ENCODE peak calls at places on chromosomes 1 and 21, in ten cellular contexts. One of them, this sample, is unnamed.

GRCh38 chr1:89633103-89633744 is at the start of gene LRRC8C:
- DNase-seq in esophagus squamous epithelium: no peak
- DNase-seq in H1: no peak
- DNase-seq in suprapubic skin: peak
- DNase-seq in transverse colon: peak
- DNase-seq in CD4-positive, alpha-beta T cell: peak
- DNase-seq in CD8-positive, alpha-beta T cell: peak
- DNase-seq in tibial artery: peak
- DNase-seq in GM13977: peak
- DNase-seq in MCF 10A: peak
- DNase-seq in this sample: no peak

GRCh38 chr1:152515454-152515823 is 1.2 kb downstream of the CRCT1 start:
- DNase-seq in suprapubic skin: no peak
- DNase-seq in CD8-positive, alpha-beta T cell: no peak
- DNase-seq in esophagus squamous epithelium: no peak
- DNase-seq in CD4-positive, alpha-beta T cell: no peak
- DNase-seq in H1: no peak
- DNase-seq in transverse colon: no peak
- DNase-seq in tibial artery: no peak
- DNase-seq in GM13977: no peak
- DNase-seq in MCF 10A: no peak
- DNase-seq in this sample: no peak

GRCh38 chr21:41045534-41046268 is 122.3 kb upstream of the BACE2 start:
- DNase-seq in GM13977: no peak
- DNase-seq in CD4-positive, alpha-beta T cell: no peak
- DNase-seq in CD8-positive, alpha-beta T cell: no peak
- DNase-seq in esophagus squamous epithelium: no peak
- DNase-seq in transverse colon: no peak
- DNase-seq in tibial artery: no peak
- DNase-seq in H1: peak
- DNase-seq in suprapubic skin: no peak
- DNase-seq in MCF 10A: peak
- DNase-seq in this sample: no peak

GRCh38 chr1:220521755-220522154 is 6.2 kb upstream of the MARK1 start:
- DNase-seq in H1: no peak
- DNase-seq in tibial artery: no peak
- DNase-seq in esophagus squamous epithelium: no peak
- DNase-seq in MCF 10A: no peak
- DNase-seq in GM13977: no peak
- DNase-seq in CD8-positive, alpha-beta T cell: no peak
- DNase-seq in suprapubic skin: no peak
- DNase-seq in transverse colon: no peak
- DNase-seq in CD4-positive, alpha-beta T cell: no peak
- DNase-seq in this sample: no peak

GRCh38 chr1:21911205-21912001 is 25.7 kb downstream of the HSPG2 start:
- DNase-seq in MCF 10A: no peak
- DNase-seq in H1: no peak
- DNase-seq in suprapubic skin: no peak
- DNase-seq in CD4-positive, alpha-beta T cell: no peak
- DNase-seq in transverse colon: no peak
- DNase-seq in esophagus squamous epithelium: no peak
- DNase-seq in CD8-positive, alpha-beta T cell: no peak
- DNase-seq in GM13977: no peak
- DNase-seq in tibial artery: peak
- DNase-seq in this sample: no peak

GRCh38 chr1:152141971-152142584 is 16.9 kb downstream of the RPTN start:
- DNase-seq in MCF 10A: peak
- DNase-seq in GM13977: peak
- DNase-seq in suprapubic skin: peak
- DNase-seq in esophagus squamous epithelium: no peak
- DNase-seq in tibial artery: no peak
- DNase-seq in H1: peak
- DNase-seq in CD4-positive, alpha-beta T cell: no peak
- DNase-seq in CD8-positive, alpha-beta T cell: no peak
- DNase-seq in transverse colon: peak
- DNase-seq in this sample: peak

GRCh38 chr21:45489480-45489982 is 52.7 kb downstream of the SLC19A1 start:
- DNase-seq in GM13977: no peak
- DNase-seq in H1: peak
- DNase-seq in CD4-positive, alpha-beta T cell: no peak
- DNase-seq in MCF 10A: no peak
- DNase-seq in suprapubic skin: no peak
- DNase-seq in CD8-positive, alpha-beta T cell: no peak
- DNase-seq in tibial artery: no peak
- DNase-seq in esophagus squamous epithelium: no peak
- DNase-seq in transverse colon: no peak
- DNase-seq in this sample: no peak

GRCh38 chr1:37596182-37596667 is 488 bp upstream of the GNL2 start:
- DNase-seq in transverse colon: no peak
- DNase-seq in MCF 10A: no peak
- DNase-seq in tibial artery: no peak
- DNase-seq in GM13977: no peak
- DNase-seq in CD8-positive, alpha-beta T cell: no peak
- DNase-seq in esophagus squamous epithelium: no peak
- DNase-seq in suprapubic skin: no peak
- DNase-seq in H1: no peak
- DNase-seq in CD4-positive, alpha-beta T cell: no peak
- DNase-seq in this sample: no peak

GRCh38 chr21:43363506-43364260 is 63.2 kb downstream of the SIK1 start:
- DNase-seq in MCF 10A: no peak
- DNase-seq in transverse colon: no peak
- DNase-seq in CD4-positive, alpha-beta T cell: no peak
- DNase-seq in tibial artery: no peak
- DNase-seq in GM13977: no peak
- DNase-seq in CD8-positive, alpha-beta T cell: no peak
- DNase-seq in esophagus squamous epithelium: no peak
- DNase-seq in H1: no peak
- DNase-seq in suprapubic skin: no peak
- DNase-seq in this sample: no peak

GRCh38 chr21:43366656-43367055 is 60.3 kb downstream of the SIK1 start:
- DNase-seq in suprapubic skin: no peak
- DNase-seq in GM13977: no peak
- DNase-seq in transverse colon: no peak
- DNase-seq in CD4-positive, alpha-beta T cell: no peak
- DNase-seq in tibial artery: no peak
- DNase-seq in H1: no peak
- DNase-seq in CD8-positive, alpha-beta T cell: no peak
- DNase-seq in esophagus squamous epithelium: no peak
- DNase-seq in MCF 10A: no peak
- DNase-seq in this sample: no peak

GRCh38 chr21:43365611-43366426 is 61.1 kb downstream of the SIK1 start:
- DNase-seq in esophagus squamous epithelium: no peak
- DNase-seq in suprapubic skin: no peak
- DNase-seq in transverse colon: no peak
- DNase-seq in GM13977: no peak
- DNase-seq in H1: no peak
- DNase-seq in CD8-positive, alpha-beta T cell: no peak
- DNase-seq in MCF 10A: no peak
- DNase-seq in tibial artery: no peak
- DNase-seq in CD4-positive, alpha-beta T cell: no peak
- DNase-seq in this sample: no peak

GRCh38 chr21:43364261-43364510 is 62.7 kb downstream of the SIK1 start:
- DNase-seq in CD8-positive, alpha-beta T cell: no peak
- DNase-seq in MCF 10A: no peak
- DNase-seq in tibial artery: no peak
- DNase-seq in GM13977: no peak
- DNase-seq in transverse colon: no peak
- DNase-seq in CD4-positive, alpha-beta T cell: no peak
- DNase-seq in suprapubic skin: no peak
- DNase-seq in esophagus squamous epithelium: no peak
- DNase-seq in H1: no peak
- DNase-seq in this sample: no peak

DNA sequence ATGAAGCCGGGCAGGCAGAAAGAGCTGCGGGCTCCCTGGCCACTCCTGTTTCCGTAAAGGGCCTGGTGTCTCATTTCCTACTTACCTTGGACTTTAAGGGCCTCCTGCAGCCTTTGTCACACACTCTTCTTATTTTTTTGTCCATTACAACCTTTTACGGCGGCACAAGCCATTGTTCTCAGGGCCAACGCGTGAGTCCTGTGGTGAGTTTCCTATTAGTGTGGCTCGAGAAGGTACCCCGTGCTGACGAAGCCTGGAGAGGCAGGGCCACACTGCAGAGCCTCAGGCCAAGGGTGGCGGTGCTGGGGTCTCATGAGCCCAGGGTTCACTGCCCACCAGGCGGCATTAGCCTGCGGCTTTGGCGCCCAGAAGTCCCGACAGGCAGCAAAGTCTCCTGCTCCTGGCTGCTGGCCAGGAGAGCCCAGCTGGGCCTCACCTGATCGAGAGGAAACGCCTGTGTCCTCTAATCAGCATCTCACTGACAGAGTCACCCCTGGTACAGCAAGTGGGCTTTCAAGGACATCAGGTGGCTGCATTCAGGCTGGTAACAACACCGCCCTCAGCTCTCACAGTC is 62.0 kb downstream of the SIK1 start:
- DNase-seq in CD8-positive, alpha-beta T cell: no peak
- DNase-seq in tibial artery: no peak
- DNase-seq in transverse colon: no peak
- DNase-seq in GM13977: no peak
- DNase-seq in esophagus squamous epithelium: no peak
- DNase-seq in H1: no peak
- DNase-seq in MCF 10A: no peak
- DNase-seq in CD4-positive, alpha-beta T cell: no peak
- DNase-seq in suprapubic skin: no peak
- DNase-seq in this sample: no peak
- TF ChIP-seq CTCF in CD8-positive, alpha-beta T cell: no peak
- TF ChIP-seq CTCF in tibial artery: no peak
- TF ChIP-seq CTCF in transverse colon: no peak
- TF ChIP-seq CTCF in GM13977: no peak
- TF ChIP-seq CTCF in esophagus squamous epithelium: no peak
- TF ChIP-seq CTCF in H1: no peak
- TF ChIP-seq CTCF in MCF 10A: no peak
- TF ChIP-seq CTCF in CD4-positive, alpha-beta T cell: no peak
- TF ChIP-seq CTCF in suprapubic skin: no peak
- TF ChIP-seq CTCF in this sample: no peak

DNA sequence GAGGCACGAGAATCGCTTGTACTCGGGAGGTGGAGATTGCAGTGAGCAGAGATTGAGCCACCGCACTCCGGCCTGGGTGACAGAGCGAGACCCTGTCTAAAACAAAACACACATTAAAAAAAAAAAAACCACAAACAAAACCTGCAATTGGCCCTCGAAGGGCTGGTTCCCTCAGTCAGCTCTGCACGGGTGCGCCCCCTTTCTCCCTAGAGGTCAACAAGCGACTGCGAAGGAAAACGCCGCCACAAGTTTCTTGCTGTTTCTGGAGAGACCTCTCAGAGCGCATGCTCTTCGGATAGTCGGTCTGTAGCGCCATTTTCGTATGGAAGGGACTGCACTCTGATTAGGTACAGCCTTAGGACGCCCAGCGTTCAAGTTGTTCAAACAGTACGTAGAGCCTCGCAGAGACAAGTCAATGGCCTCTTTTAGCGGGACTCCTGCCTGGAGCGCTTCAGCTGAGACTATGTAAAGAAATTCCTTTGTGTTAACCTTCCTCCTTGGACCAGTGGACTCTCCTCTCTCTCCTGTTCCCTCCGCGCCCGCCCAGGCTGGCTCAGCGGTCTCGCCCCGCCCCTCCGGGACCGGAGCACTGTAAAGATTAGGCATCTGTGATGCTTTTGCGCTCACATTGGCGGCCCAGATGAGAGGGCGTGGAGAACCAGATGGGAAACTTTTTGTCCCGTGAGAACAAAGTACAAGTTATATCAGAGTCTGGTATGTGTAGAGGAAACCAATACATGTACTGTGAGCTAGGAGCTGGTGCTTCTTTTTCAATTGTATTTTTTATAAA is 1.0 kb upstream of the CDC14A start:
- DNase-seq in transverse colon: peak
- DNase-seq in tibial artery: peak
- DNase-seq in esophagus squamous epithelium: peak
- DNase-seq in MCF 10A: peak
- DNase-seq in GM13977: peak
- DNase-seq in CD8-positive, alpha-beta T cell: peak
- DNase-seq in H1: peak
- DNase-seq in suprapubic skin: peak
- DNase-seq in CD4-positive, alpha-beta T cell: peak
- DNase-seq in this sample: peak
- TF ChIP-seq CTCF in transverse colon: peak
- TF ChIP-seq CTCF in tibial artery: no peak
- TF ChIP-seq CTCF in esophagus squamous epithelium: peak
- TF ChIP-seq CTCF in MCF 10A: peak
- TF ChIP-seq CTCF in GM13977: peak
- TF ChIP-seq CTCF in CD8-positive, alpha-beta T cell: no peak
- TF ChIP-seq CTCF in H1: peak
- TF ChIP-seq CTCF in suprapubic skin: peak
- TF ChIP-seq CTCF in CD4-positive, alpha-beta T cell: peak
- TF ChIP-seq CTCF in this sample: no peak

GRCh38 chr1:154326546-154327465 is 1.5 kb downstream of the ATP8B2 start:
- DNase-seq in MCF 10A: peak
- DNase-seq in esophagus squamous epithelium: no peak
- DNase-seq in suprapubic skin: peak
- DNase-seq in H1: no peak
- DNase-seq in CD4-positive, alpha-beta T cell: no peak
- DNase-seq in CD8-positive, alpha-beta T cell: no peak
- DNase-seq in tibial artery: peak
- DNase-seq in GM13977: no peak
- DNase-seq in transverse colon: no peak
- DNase-seq in this sample: peak
- TF ChIP-seq CTCF in MCF 10A: no peak
- TF ChIP-seq CTCF in esophagus squamous epithelium: no peak
- TF ChIP-seq CTCF in suprapubic skin: no peak
- TF ChIP-seq CTCF in H1: no peak
- TF ChIP-seq CTCF in CD4-positive, alpha-beta T cell: no peak
- TF ChIP-seq CTCF in CD8-positive, alpha-beta T cell: no peak
- TF ChIP-seq CTCF in tibial artery: no peak
- TF ChIP-seq CTCF in GM13977: no peak
- TF ChIP-seq CTCF in transverse colon: no peak
- TF ChIP-seq CTCF in this sample: no peak

GRCh38 chr1:108691886-108692723 is at the start of gene PRPF38B:
- DNase-seq in esophagus squamous epithelium: peak
- DNase-seq in MCF 10A: peak
- DNase-seq in transverse colon: peak
- DNase-seq in H1: peak
- DNase-seq in GM13977: peak
- DNase-seq in CD8-positive, alpha-beta T cell: peak
- DNase-seq in CD4-positive, alpha-beta T cell: peak
- DNase-seq in tibial artery: peak
- DNase-seq in suprapubic skin: peak
- DNase-seq in this sample: peak

GRCh38 chr1:108695515-108695914 is 3.4 kb downstream of the PRPF38B start:
- DNase-seq in suprapubic skin: no peak
- DNase-seq in GM13977: no peak
- DNase-seq in esophagus squamous epithelium: no peak
- DNase-seq in CD4-positive, alpha-beta T cell: no peak
- DNase-seq in transverse colon: no peak
- DNase-seq in MCF 10A: no peak
- DNase-seq in tibial artery: no peak
- DNase-seq in H1: no peak
- DNase-seq in CD8-positive, alpha-beta T cell: no peak
- DNase-seq in this sample: no peak

GRCh38 chr1:108691128-108691885 is 803 bp upstream of the PRPF38B start:
- DNase-seq in GM13977: no peak
- DNase-seq in tibial artery: no peak
- DNase-seq in MCF 10A: no peak
- DNase-seq in H1: no peak
- DNase-seq in CD4-positive, alpha-beta T cell: no peak
- DNase-seq in CD8-positive, alpha-beta T cell: no peak
- DNase-seq in esophagus squamous epithelium: no peak
- DNase-seq in transverse colon: no peak
- DNase-seq in suprapubic skin: no peak
- DNase-seq in this sample: no peak

DNA sequence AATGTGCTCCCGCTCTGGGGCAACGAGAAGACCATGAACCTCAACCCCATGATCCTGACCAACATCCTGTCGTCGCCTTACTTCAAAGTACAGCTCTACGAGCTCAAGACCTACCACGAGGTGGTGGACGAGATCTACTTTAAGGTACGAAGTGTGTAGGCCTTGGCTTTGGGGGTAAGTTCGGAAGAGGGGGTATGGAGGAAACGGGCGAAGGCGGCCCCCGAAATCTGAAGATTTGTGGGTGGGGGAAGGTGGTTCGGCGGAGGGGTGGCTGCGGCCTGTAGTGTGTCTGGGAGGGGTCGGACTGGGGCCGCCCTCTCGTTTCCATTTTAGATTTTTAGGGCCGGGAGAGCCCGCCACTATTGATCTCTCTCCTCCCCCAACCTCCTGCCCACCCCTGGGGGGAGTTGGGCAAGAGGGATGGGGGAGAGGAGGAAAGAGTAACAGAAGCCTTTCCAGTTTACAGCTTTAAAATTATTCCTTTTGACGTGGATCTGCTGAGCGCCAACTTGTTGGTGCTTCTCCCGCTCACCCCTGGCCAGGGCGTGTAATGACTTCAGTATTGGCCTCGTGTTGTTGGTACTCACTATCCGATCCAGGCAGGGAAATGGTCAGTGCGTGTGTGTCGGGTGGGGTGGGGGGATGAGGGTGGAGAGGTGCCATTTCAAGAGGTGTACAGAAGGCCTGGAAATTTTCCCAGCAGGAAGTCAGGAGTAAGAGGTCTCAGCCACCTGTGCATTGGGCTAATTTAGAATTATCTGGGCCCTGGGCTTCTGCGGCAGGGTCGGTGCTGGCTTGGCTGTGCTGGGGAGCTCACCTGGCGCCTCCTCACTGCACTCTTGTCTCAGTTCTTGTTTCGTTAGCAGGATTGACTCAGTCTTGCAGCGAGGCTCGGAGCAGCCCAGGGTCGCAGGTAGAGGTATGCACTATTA is 880 bp downstream of the PRPF38B start:
- DNase-seq in esophagus squamous epithelium: no peak
- DNase-seq in CD8-positive, alpha-beta T cell: peak
- DNase-seq in CD4-positive, alpha-beta T cell: peak
- DNase-seq in transverse colon: peak
- DNase-seq in suprapubic skin: peak
- DNase-seq in GM13977: peak
- DNase-seq in H1: peak
- DNase-seq in MCF 10A: peak
- DNase-seq in tibial artery: peak
- DNase-seq in this sample: peak
- TF ChIP-seq CTCF in esophagus squamous epithelium: peak
- TF ChIP-seq CTCF in CD8-positive, alpha-beta T cell: peak
- TF ChIP-seq CTCF in CD4-positive, alpha-beta T cell: peak
- TF ChIP-seq CTCF in transverse colon: peak
- TF ChIP-seq CTCF in suprapubic skin: no peak
- TF ChIP-seq CTCF in GM13977: no peak
- TF ChIP-seq CTCF in H1: peak
- TF ChIP-seq CTCF in MCF 10A: peak
- TF ChIP-seq CTCF in tibial artery: no peak
- TF ChIP-seq CTCF in this sample: no peak

This sample was measured in omental fat pad.